ENCODE peak calls at places on chromosomes 4 and X, in eight cellular contexts. One of them, this sample, is unnamed.

GRCh38 chr4:181711387-181711786 is 531.8 kb upstream of the TENM3 start:
- DNase-seq in WERI-Rb-1: no peak
- DNase-seq in activated naive CD4-positive, alpha-beta T cell: no peak
- DNase-seq in GM13977: no peak
- DNase-seq in progenitor cell of endocrine pancreas: no peak
- DNase-seq in H9: no peak
- DNase-seq in stimulated activated CD4-positive, alpha-beta T cell treated with anti-CD3 and anti-CD28 coated beads, Interleukin-15, amount 100 ng/mL, for 24 hours: no peak
- DNase-seq in HTR-8/SVneo: no peak
- DNase-seq in this sample: no peak

GRCh38 chrX:13994681-13995080 is 35.0 kb downstream of the GEMIN8 start:
- DNase-seq in HTR-8/SVneo: no peak
- DNase-seq in WERI-Rb-1: no peak
- DNase-seq in stimulated activated CD4-positive, alpha-beta T cell treated with anti-CD3 and anti-CD28 coated beads, Interleukin-15, amount 100 ng/mL, for 24 hours: no peak
- DNase-seq in H9: no peak
- DNase-seq in progenitor cell of endocrine pancreas: no peak
- DNase-seq in GM13977: no peak
- DNase-seq in activated naive CD4-positive, alpha-beta T cell: no peak
- DNase-seq in this sample: no peak

GRCh38 chr4:57426779-57427395 is 316.7 kb upstream of the IGFBP7 start:
- DNase-seq in H9: peak
- DNase-seq in WERI-Rb-1: peak
- DNase-seq in progenitor cell of endocrine pancreas: peak
- DNase-seq in activated naive CD4-positive, alpha-beta T cell: no peak
- DNase-seq in HTR-8/SVneo: peak
- DNase-seq in GM13977: peak
- DNase-seq in stimulated activated CD4-positive, alpha-beta T cell treated with anti-CD3 and anti-CD28 coated beads, Interleukin-15, amount 100 ng/mL, for 24 hours: peak
- DNase-seq in this sample: peak

GRCh38 chr4:107071108-107071507 is 35.0 kb upstream of the DKK2 start:
- DNase-seq in HTR-8/SVneo: no peak
- DNase-seq in GM13977: no peak
- DNase-seq in activated naive CD4-positive, alpha-beta T cell: no peak
- DNase-seq in progenitor cell of endocrine pancreas: no peak
- DNase-seq in stimulated activated CD4-positive, alpha-beta T cell treated with anti-CD3 and anti-CD28 coated beads, Interleukin-15, amount 100 ng/mL, for 24 hours: no peak
- DNase-seq in WERI-Rb-1: no peak
- DNase-seq in H9: no peak
- DNase-seq in this sample: no peak

GRCh38 chr4:137343221-137343620 is 189.1 kb downstream of the PCDH18 start:
- DNase-seq in HTR-8/SVneo: no peak
- DNase-seq in GM13977: no peak
- DNase-seq in stimulated activated CD4-positive, alpha-beta T cell treated with anti-CD3 and anti-CD28 coated beads, Interleukin-15, amount 100 ng/mL, for 24 hours: no peak
- DNase-seq in H9: no peak
- DNase-seq in activated naive CD4-positive, alpha-beta T cell: no peak
- DNase-seq in WERI-Rb-1: no peak
- DNase-seq in progenitor cell of endocrine pancreas: no peak
- DNase-seq in this sample: no peak

GRCh38 chrX:119512145-119512800 is 44.0 kb downstream of the SLC25A5 start:
- DNase-seq in GM13977: peak
- DNase-seq in progenitor cell of endocrine pancreas: peak
- DNase-seq in stimulated activated CD4-positive, alpha-beta T cell treated with anti-CD3 and anti-CD28 coated beads, Interleukin-15, amount 100 ng/mL, for 24 hours: peak
- DNase-seq in activated naive CD4-positive, alpha-beta T cell: no peak
- DNase-seq in H9: peak
- DNase-seq in HTR-8/SVneo: peak
- DNase-seq in WERI-Rb-1: peak
- DNase-seq in this sample: peak

GRCh38 chrX:29561417-29561816 is 653.9 kb upstream of the MAGEB2 start:
- DNase-seq in WERI-Rb-1: no peak
- DNase-seq in H9: no peak
- DNase-seq in GM13977: no peak
- DNase-seq in activated naive CD4-positive, alpha-beta T cell: no peak
- DNase-seq in HTR-8/SVneo: no peak
- DNase-seq in progenitor cell of endocrine pancreas: no peak
- DNase-seq in stimulated activated CD4-positive, alpha-beta T cell treated with anti-CD3 and anti-CD28 coated beads, Interleukin-15, amount 100 ng/mL, for 24 hours: no peak
- DNase-seq in this sample: no peak

GRCh38 chr4:14871676-14872430 is 130.4 kb upstream of the CPEB2 start:
- DNase-seq in HTR-8/SVneo: no peak
- DNase-seq in GM13977: no peak
- DNase-seq in activated naive CD4-positive, alpha-beta T cell: peak
- DNase-seq in stimulated activated CD4-positive, alpha-beta T cell treated with anti-CD3 and anti-CD28 coated beads, Interleukin-15, amount 100 ng/mL, for 24 hours: peak
- DNase-seq in progenitor cell of endocrine pancreas: no peak
- DNase-seq in H9: peak
- DNase-seq in WERI-Rb-1: peak
- DNase-seq in this sample: peak

GRCh38 chr4:78938474-78938867 is 767 bp downstream of the PAQR3 start:
- DNase-seq in HTR-8/SVneo: no peak
- DNase-seq in WERI-Rb-1: no peak
- DNase-seq in H9: no peak
- DNase-seq in activated naive CD4-positive, alpha-beta T cell: no peak
- DNase-seq in progenitor cell of endocrine pancreas: no peak
- DNase-seq in GM13977: no peak
- DNase-seq in stimulated activated CD4-positive, alpha-beta T cell treated with anti-CD3 and anti-CD28 coated beads, Interleukin-15, amount 100 ng/mL, for 24 hours: no peak
- DNase-seq in this sample: peak

GRCh38 chrX:19571708-19572107 is 56.4 kb upstream of the MAP3K15 start:
- DNase-seq in H9: no peak
- DNase-seq in progenitor cell of endocrine pancreas: no peak
- DNase-seq in activated naive CD4-positive, alpha-beta T cell: no peak
- DNase-seq in GM13977: no peak
- DNase-seq in WERI-Rb-1: no peak
- DNase-seq in HTR-8/SVneo: no peak
- DNase-seq in stimulated activated CD4-positive, alpha-beta T cell treated with anti-CD3 and anti-CD28 coated beads, Interleukin-15, amount 100 ng/mL, for 24 hours: peak
- DNase-seq in this sample: peak

GRCh38 chr4:25065451-25065850 is 34.7 kb upstream of the LGI2 start:
- DNase-seq in stimulated activated CD4-positive, alpha-beta T cell treated with anti-CD3 and anti-CD28 coated beads, Interleukin-15, amount 100 ng/mL, for 24 hours: no peak
- DNase-seq in progenitor cell of endocrine pancreas: no peak
- DNase-seq in H9: no peak
- DNase-seq in HTR-8/SVneo: no peak
- DNase-seq in WERI-Rb-1: peak
- DNase-seq in activated naive CD4-positive, alpha-beta T cell: no peak
- DNase-seq in GM13977: no peak
- DNase-seq in this sample: no peak

GRCh38 chrX:70183091-70183490 is 5.8 kb downstream of the DGAT2L6 start:
- DNase-seq in WERI-Rb-1: no peak
- DNase-seq in activated naive CD4-positive, alpha-beta T cell: no peak
- DNase-seq in GM13977: no peak
- DNase-seq in HTR-8/SVneo: peak
- DNase-seq in stimulated activated CD4-positive, alpha-beta T cell treated with anti-CD3 and anti-CD28 coated beads, Interleukin-15, amount 100 ng/mL, for 24 hours: no peak
- DNase-seq in progenitor cell of endocrine pancreas: no peak
- DNase-seq in H9: no peak
- DNase-seq in this sample: no peak

GRCh38 chr4:99679204-99679603 is 21.6 kb upstream of the C4orf54 start:
- DNase-seq in progenitor cell of endocrine pancreas: no peak
- DNase-seq in stimulated activated CD4-positive, alpha-beta T cell treated with anti-CD3 and anti-CD28 coated beads, Interleukin-15, amount 100 ng/mL, for 24 hours: no peak
- DNase-seq in HTR-8/SVneo: no peak
- DNase-seq in GM13977: no peak
- DNase-seq in H9: no peak
- DNase-seq in WERI-Rb-1: peak
- DNase-seq in activated naive CD4-positive, alpha-beta T cell: no peak
- DNase-seq in this sample: no peak

GRCh38 chrX:106698693-106699092 is 27.8 kb upstream of the RNF128 start:
- DNase-seq in activated naive CD4-positive, alpha-beta T cell: no peak
- DNase-seq in HTR-8/SVneo: no peak
- DNase-seq in progenitor cell of endocrine pancreas: no peak
- DNase-seq in stimulated activated CD4-positive, alpha-beta T cell treated with anti-CD3 and anti-CD28 coated beads, Interleukin-15, amount 100 ng/mL, for 24 hours: no peak
- DNase-seq in H9: no peak
- DNase-seq in GM13977: no peak
- DNase-seq in WERI-Rb-1: no peak
- DNase-seq in this sample: no peak

GRCh38 chrX:356385-357034 is 30.2 kb downstream of the PPP2R3B start:
- DNase-seq in stimulated activated CD4-positive, alpha-beta T cell treated with anti-CD3 and anti-CD28 coated beads, Interleukin-15, amount 100 ng/mL, for 24 hours: no peak
- DNase-seq in HTR-8/SVneo: no peak
- DNase-seq in GM13977: no peak
- DNase-seq in activated naive CD4-positive, alpha-beta T cell: no peak
- DNase-seq in WERI-Rb-1: no peak
- DNase-seq in progenitor cell of endocrine pancreas: no peak
- DNase-seq in H9: no peak
- DNase-seq in this sample: no peak

GRCh38 chr4:8817081-8817812 is 54.4 kb downstream of the HMX1 start:
- DNase-seq in H9: no peak
- DNase-seq in activated naive CD4-positive, alpha-beta T cell: no peak
- DNase-seq in stimulated activated CD4-positive, alpha-beta T cell treated with anti-CD3 and anti-CD28 coated beads, Interleukin-15, amount 100 ng/mL, for 24 hours: no peak
- DNase-seq in GM13977: no peak
- DNase-seq in WERI-Rb-1: no peak
- DNase-seq in progenitor cell of endocrine pancreas: no peak
- DNase-seq in HTR-8/SVneo: no peak
- DNase-seq in this sample: no peak

GRCh38 chrX:48083212-48083611 is 11.8 kb upstream of the ZNF630 start:
- DNase-seq in activated naive CD4-positive, alpha-beta T cell: peak
- DNase-seq in GM13977: peak
- DNase-seq in stimulated activated CD4-positive, alpha-beta T cell treated with anti-CD3 and anti-CD28 coated beads, Interleukin-15, amount 100 ng/mL, for 24 hours: peak
- DNase-seq in WERI-Rb-1: peak
- DNase-seq in progenitor cell of endocrine pancreas: no peak
- DNase-seq in H9: peak
- DNase-seq in HTR-8/SVneo: peak
- DNase-seq in this sample: peak

GRCh38 chr4:154611833-154612232 is 623 bp downstream of the FGG start:
- DNase-seq in progenitor cell of endocrine pancreas: no peak
- DNase-seq in H9: no peak
- DNase-seq in HTR-8/SVneo: no peak
- DNase-seq in activated naive CD4-positive, alpha-beta T cell: no peak
- DNase-seq in WERI-Rb-1: no peak
- DNase-seq in GM13977: no peak
- DNase-seq in stimulated activated CD4-positive, alpha-beta T cell treated with anti-CD3 and anti-CD28 coated beads, Interleukin-15, amount 100 ng/mL, for 24 hours: no peak
- DNase-seq in this sample: no peak

GRCh38 chrX:130014770-130015169 is 32.3 kb downstream of the BCORL1 start:
- DNase-seq in stimulated activated CD4-positive, alpha-beta T cell treated with anti-CD3 and anti-CD28 coated beads, Interleukin-15, amount 100 ng/mL, for 24 hours: no peak
- DNase-seq in progenitor cell of endocrine pancreas: no peak
- DNase-seq in H9: no peak
- DNase-seq in GM13977: no peak
- DNase-seq in activated naive CD4-positive, alpha-beta T cell: no peak
- DNase-seq in WERI-Rb-1: no peak
- DNase-seq in HTR-8/SVneo: no peak
- DNase-seq in this sample: no peak

GRCh38 chrX:68698955-68699354 is 51.5 kb downstream of the STARD8 start:
- DNase-seq in HTR-8/SVneo: no peak
- DNase-seq in progenitor cell of endocrine pancreas: no peak
- DNase-seq in GM13977: no peak
- DNase-seq in WERI-Rb-1: no peak
- DNase-seq in H9: no peak
- DNase-seq in activated naive CD4-positive, alpha-beta T cell: no peak
- DNase-seq in stimulated activated CD4-positive, alpha-beta T cell treated with anti-CD3 and anti-CD28 coated beads, Interleukin-15, amount 100 ng/mL, for 24 hours: no peak
- DNase-seq in this sample: no peak

GRCh38 chr4:123350191-123350544 is 46.4 kb upstream of the SPRY1 start:
- DNase-seq in GM13977: no peak
- DNase-seq in WERI-Rb-1: no peak
- DNase-seq in HTR-8/SVneo: no peak
- DNase-seq in progenitor cell of endocrine pancreas: no peak
- DNase-seq in activated naive CD4-positive, alpha-beta T cell: no peak
- DNase-seq in H9: peak
- DNase-seq in stimulated activated CD4-positive, alpha-beta T cell treated with anti-CD3 and anti-CD28 coated beads, Interleukin-15, amount 100 ng/mL, for 24 hours: no peak
- DNase-seq in this sample: peak